ENCODE peak calls at places on chromosomes 3 and 15, in five cellular contexts. One of them, this sample, is unnamed.

GRCh38 chr3:48142316-48142870 is 45.8 kb downstream of the CDC25A start:
- DNase-seq in colonic mucosa: peak; percentile 20
- DNase-seq in upper lobe of left lung: peak; percentile 56
- DNase-seq in hepatocyte: no peak
- DNase-seq in BE2C: no peak
- DNase-seq in this sample: no peak

GRCh38 chr3:125039041-125039896 is 16.5 kb downstream of the HEG1 start:
- DNase-seq in colonic mucosa: no peak
- DNase-seq in upper lobe of left lung: peak; percentile 34
- DNase-seq in hepatocyte: no peak
- DNase-seq in BE2C: no peak
- DNase-seq in this sample: peak; percentile 55

GRCh38 chr3:84755860-84756259 is 202.9 kb upstream of the CADM2 start:
- DNase-seq in colonic mucosa: no peak
- DNase-seq in upper lobe of left lung: peak; percentile 58
- DNase-seq in hepatocyte: no peak
- DNase-seq in BE2C: no peak
- DNase-seq in this sample: no peak

GRCh38 chr3:24682141-24682547 is 187.5 kb upstream of the THRB start:
- DNase-seq in colonic mucosa: no peak
- DNase-seq in upper lobe of left lung: no peak
- DNase-seq in hepatocyte: peak; percentile 34
- DNase-seq in BE2C: no peak
- DNase-seq in this sample: no peak

GRCh38 chr3:34947849-34948248 is 691.5 kb upstream of the ARPP21 start:
- DNase-seq in colonic mucosa: no peak
- DNase-seq in upper lobe of left lung: no peak
- DNase-seq in hepatocyte: no peak
- DNase-seq in BE2C: no peak
- DNase-seq in this sample: no peak

GRCh38 chr3:51675201-51675611 is 4.2 kb downstream of the TEX264 start:
- DNase-seq in colonic mucosa: no peak
- DNase-seq in upper lobe of left lung: no peak
- DNase-seq in hepatocyte: no peak
- DNase-seq in BE2C: no peak
- DNase-seq in this sample: no peak

GRCh38 chr3:174215426-174215825 is 643.7 kb upstream of the NAALADL2 start:
- DNase-seq in colonic mucosa: no peak
- DNase-seq in upper lobe of left lung: no peak
- DNase-seq in hepatocyte: no peak
- DNase-seq in BE2C: no peak
- DNase-seq in this sample: no peak

GRCh38 chr15:29978411-29979382 is 104.1 kb upstream of the GOLGA8J start:
- DNase-seq in colonic mucosa: no peak
- DNase-seq in upper lobe of left lung: no peak
- DNase-seq in hepatocyte: no peak
- DNase-seq in BE2C: no peak
- DNase-seq in this sample: no peak

GRCh38 chr3:30455840-30456239 is 150.6 kb upstream of the TGFBR2 start:
- DNase-seq in colonic mucosa: no peak
- DNase-seq in upper lobe of left lung: no peak
- DNase-seq in hepatocyte: no peak
- DNase-seq in BE2C: no peak
- DNase-seq in this sample: peak; percentile 84

GRCh38 chr3:183224581-183224980 is 28.5 kb upstream of the B3GNT5 start:
- DNase-seq in colonic mucosa: no peak
- DNase-seq in upper lobe of left lung: no peak
- DNase-seq in hepatocyte: no peak
- DNase-seq in BE2C: no peak
- DNase-seq in this sample: no peak

GRCh38 chr3:40450438-40450837 is 6.7 kb upstream of the RPL14 start:
- DNase-seq in colonic mucosa: no peak
- DNase-seq in upper lobe of left lung: no peak
- DNase-seq in hepatocyte: no peak
- DNase-seq in BE2C: no peak
- DNase-seq in this sample: no peak

GRCh38 chr15:23750179-23750578 is 63.1 kb upstream of the NDN start:
- DNase-seq in colonic mucosa: no peak
- DNase-seq in upper lobe of left lung: no peak
- DNase-seq in hepatocyte: no peak
- DNase-seq in BE2C: no peak
- DNase-seq in this sample: no peak

GRCh38 chr3:153768559-153769469 is 352.4 kb upstream of the ARHGEF26 start:
- DNase-seq in colonic mucosa: peak; percentile 56
- DNase-seq in upper lobe of left lung: peak; percentile 33
- DNase-seq in hepatocyte: peak; percentile 65
- DNase-seq in BE2C: peak; percentile 20
- DNase-seq in this sample: no peak

GRCh38 chr15:77664428-77664827 is 31.7 kb upstream of the LINGO1 start:
- DNase-seq in colonic mucosa: no peak
- DNase-seq in upper lobe of left lung: no peak
- DNase-seq in hepatocyte: no peak
- DNase-seq in BE2C: no peak
- DNase-seq in this sample: no peak

GRCh38 chr15:91465696-91466095 is 365.6 kb downstream of the SV2B start:
- DNase-seq in colonic mucosa: peak; percentile 48
- DNase-seq in upper lobe of left lung: no peak
- DNase-seq in hepatocyte: no peak
- DNase-seq in BE2C: no peak
- DNase-seq in this sample: no peak

GRCh38 chr3:178406206-178406605 is 130.0 kb upstream of the KCNMB2 start:
- DNase-seq in colonic mucosa: no peak
- DNase-seq in upper lobe of left lung: no peak
- DNase-seq in hepatocyte: no peak
- DNase-seq in BE2C: no peak
- DNase-seq in this sample: no peak

GRCh38 chr3:160806686-160807085 is 50.7 kb downstream of the PPM1L start:
- DNase-seq in colonic mucosa: no peak
- DNase-seq in upper lobe of left lung: no peak
- DNase-seq in hepatocyte: no peak
- DNase-seq in BE2C: no peak
- DNase-seq in this sample: no peak

GRCh38 chr3:5194801-5195509 is 7.4 kb downstream of the EDEM1 start:
- DNase-seq in colonic mucosa: no peak
- DNase-seq in upper lobe of left lung: no peak
- DNase-seq in hepatocyte: peak; percentile 77
- DNase-seq in BE2C: no peak
- DNase-seq in this sample: no peak

GRCh38 chr3:123813876-123814275 is 70.3 kb downstream of the MYLK start:
- DNase-seq in colonic mucosa: no peak
- DNase-seq in upper lobe of left lung: no peak
- DNase-seq in hepatocyte: no peak
- DNase-seq in BE2C: no peak
- DNase-seq in this sample: peak; percentile 23

GRCh38 chr3:88150371-88150770 is 612 bp downstream of the C3orf38 start:
- DNase-seq in colonic mucosa: no peak
- DNase-seq in upper lobe of left lung: no peak
- DNase-seq in hepatocyte: peak; percentile 7
- DNase-seq in BE2C: no peak
- DNase-seq in this sample: no peak

GRCh38 chr15:68199340-68199739 is 5.8 kb downstream of the CALML4 start:
- DNase-seq in colonic mucosa: no peak
- DNase-seq in upper lobe of left lung: peak; percentile 46
- DNase-seq in hepatocyte: no peak
- DNase-seq in BE2C: no peak
- DNase-seq in this sample: no peak

GRCh38 chr3:137770066-137770805 is 6.1 kb downstream of the SOX14 start:
- DNase-seq in colonic mucosa: no peak
- DNase-seq in upper lobe of left lung: peak; percentile 55
- DNase-seq in hepatocyte: no peak
- DNase-seq in BE2C: no peak
- DNase-seq in this sample: no peak

GRCh38 chr3:129183569-129184395 is at the start of gene CNBP:
- DNase-seq in colonic mucosa: peak; percentile 93
- DNase-seq in upper lobe of left lung: peak; percentile 99
- DNase-seq in hepatocyte: peak; percentile 99
- DNase-seq in BE2C: peak; percentile 96
- DNase-seq in this sample: peak; percentile 96

GRCh38 chr15:68210821-68211655 is 5.9 kb upstream of the CALML4 start:
- DNase-seq in colonic mucosa: peak; percentile 67
- DNase-seq in upper lobe of left lung: peak; percentile 92
- DNase-seq in hepatocyte: peak; percentile 70
- DNase-seq in BE2C: peak; percentile 89
- DNase-seq in this sample: no peak

GRCh38 chr3:37961622-37962455 is 28.7 kb upstream of the VILL start:
- DNase-seq in colonic mucosa: peak; percentile 57
- DNase-seq in upper lobe of left lung: no peak
- DNase-seq in hepatocyte: no peak
- DNase-seq in BE2C: no peak
- DNase-seq in this sample: no peak

GRCh38 chr3:55909373-55909772 is 422.3 kb upstream of the WNT5A start:
- DNase-seq in colonic mucosa: no peak
- DNase-seq in upper lobe of left lung: no peak
- DNase-seq in hepatocyte: no peak
- DNase-seq in BE2C: no peak
- DNase-seq in this sample: no peak

GRCh38 chr3:125322166-125322565 is 53.0 kb downstream of the ZNF148 start:
- DNase-seq in colonic mucosa: no peak
- DNase-seq in upper lobe of left lung: no peak
- DNase-seq in hepatocyte: no peak
- DNase-seq in BE2C: peak; percentile 43
- DNase-seq in this sample: no peak

GRCh38 chr15:46897266-46897665 is 820.0 kb upstream of the SEMA6D start:
- DNase-seq in colonic mucosa: no peak
- DNase-seq in upper lobe of left lung: no peak
- DNase-seq in hepatocyte: no peak
- DNase-seq in BE2C: no peak
- DNase-seq in this sample: no peak

GRCh38 chr3:54827766-54828165 is 100.1 kb downstream of the LRTM1 start:
- DNase-seq in colonic mucosa: no peak
- DNase-seq in upper lobe of left lung: no peak
- DNase-seq in hepatocyte: no peak
- DNase-seq in BE2C: no peak
- DNase-seq in this sample: no peak

GRCh38 chr3:117526485-117527079 is 817.0 kb downstream of the TUSC7 start:
- DNase-seq in colonic mucosa: peak; percentile 27
- DNase-seq in upper lobe of left lung: no peak
- DNase-seq in hepatocyte: peak; percentile 56
- DNase-seq in BE2C: peak; percentile 33
- DNase-seq in this sample: no peak

DNA sequence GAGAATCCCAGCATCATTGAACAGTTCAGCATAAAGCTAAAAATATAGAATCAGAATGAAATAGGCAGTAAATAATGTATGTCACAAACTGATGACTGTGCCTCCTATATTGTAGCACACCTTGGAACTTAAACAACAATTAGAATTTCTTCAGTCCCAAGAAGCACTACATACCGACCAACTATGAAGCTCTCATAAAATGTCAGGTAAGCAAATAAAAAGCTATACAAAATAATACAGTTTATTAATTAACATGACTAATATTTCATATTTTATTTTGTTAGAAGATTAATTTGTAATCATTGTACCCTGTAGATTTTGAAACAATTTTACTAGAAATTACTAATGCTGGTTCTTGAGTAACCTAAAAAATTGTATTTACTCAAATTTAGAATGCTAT is 85.1 kb upstream of the GK5 start:
- DNase-seq in colonic mucosa: no peak
- DNase-seq in upper lobe of left lung: no peak
- DNase-seq in hepatocyte: no peak
- DNase-seq in BE2C: no peak
- DNase-seq in this sample: no peak
- H3K36me3 ChIP-seq in colonic mucosa: no peaks in the 10 kb centered on the region
- H3K36me3 ChIP-seq in upper lobe of left lung: peaks cover 69% of the 10 kb centered on the region
- H3K36me3 ChIP-seq in hepatocyte: no peaks in the 10 kb centered on the region
- H3K36me3 ChIP-seq in BE2C: peaks cover 14% of the 10 kb centered on the region
- H3K36me3 ChIP-seq in this sample: peaks cover 24% of the 10 kb centered on the region

GRCh38 chr15:70077436-70077835 is 20.3 kb downstream of the TLE3 start:
- DNase-seq in colonic mucosa: no peak
- DNase-seq in upper lobe of left lung: peak; percentile 69
- DNase-seq in hepatocyte: no peak
- DNase-seq in BE2C: no peak
- DNase-seq in this sample: no peak
- H3K36me3 ChIP-seq in colonic mucosa: peaks cover 29% of the 10 kb centered on the region
- H3K36me3 ChIP-seq in upper lobe of left lung: peaks cover 65% of the 10 kb centered on the region
- H3K36me3 ChIP-seq in hepatocyte: peaks cover 8% of the 10 kb centered on the region
- H3K36me3 ChIP-seq in BE2C: peaks cover 70% of the 10 kb centered on the region
- H3K36me3 ChIP-seq in this sample: peaks cover 54% of the 10 kb centered on the region

DNA sequence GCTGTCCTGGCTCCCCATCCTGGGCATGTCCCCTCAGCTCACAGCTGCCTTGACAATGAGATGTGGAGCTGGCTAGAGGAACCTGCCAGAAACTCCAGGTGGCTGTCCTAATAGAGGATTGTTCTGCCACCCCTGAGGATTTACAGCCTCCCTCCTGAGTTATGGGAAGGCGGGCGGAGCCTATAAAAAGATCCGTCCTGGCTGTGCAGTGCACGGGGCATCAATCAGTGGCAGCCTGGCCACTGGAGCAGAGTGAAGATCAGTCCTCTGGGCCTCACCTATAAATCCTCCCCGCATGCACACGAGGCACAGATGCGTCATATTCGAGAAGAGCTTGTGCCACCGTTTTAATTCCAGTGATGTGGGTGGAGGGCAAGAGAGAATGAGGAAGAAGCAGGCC is 90.0 kb downstream of the MEGF11 start:
- DNase-seq in colonic mucosa: no peak
- DNase-seq in upper lobe of left lung: no peak
- DNase-seq in hepatocyte: no peak
- DNase-seq in BE2C: no peak
- DNase-seq in this sample: no peak
- H3K36me3 ChIP-seq in colonic mucosa: no peaks in the 10 kb centered on the region
- H3K36me3 ChIP-seq in upper lobe of left lung: no peaks in the 10 kb centered on the region
- H3K36me3 ChIP-seq in hepatocyte: no peaks in the 10 kb centered on the region
- H3K36me3 ChIP-seq in BE2C: no peaks in the 10 kb centered on the region
- H3K36me3 ChIP-seq in this sample: no peaks in the 10 kb centered on the region

DNA sequence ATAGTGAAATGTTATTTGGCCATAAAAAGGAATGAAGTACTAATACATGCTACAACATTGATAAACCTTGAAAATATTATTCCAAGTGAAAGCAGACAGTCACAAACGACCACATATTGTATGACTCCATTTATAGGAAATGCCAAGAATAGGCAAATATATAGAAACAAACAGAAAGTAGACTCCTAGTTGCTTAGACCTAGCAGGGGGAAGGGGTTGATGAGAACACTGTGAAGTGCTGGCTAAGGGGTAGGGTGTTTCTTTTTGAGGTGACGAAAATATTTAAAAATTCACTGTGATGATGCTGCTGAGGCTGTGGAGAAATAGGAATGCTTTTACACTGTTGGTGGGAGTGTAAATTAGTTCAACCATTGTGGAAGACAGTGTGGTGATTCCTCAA is 30.5 kb upstream of the XIRP1 start:
- DNase-seq in colonic mucosa: no peak
- DNase-seq in upper lobe of left lung: no peak
- DNase-seq in hepatocyte: no peak
- DNase-seq in BE2C: no peak
- DNase-seq in this sample: no peak
- H3K36me3 ChIP-seq in colonic mucosa: no peaks in the 10 kb centered on the region
- H3K36me3 ChIP-seq in upper lobe of left lung: no peaks in the 10 kb centered on the region
- H3K36me3 ChIP-seq in hepatocyte: no peaks in the 10 kb centered on the region
- H3K36me3 ChIP-seq in BE2C: no peaks in the 10 kb centered on the region
- H3K36me3 ChIP-seq in this sample: no peaks in the 10 kb centered on the region

This sample was measured in ascending aorta.